ENCODE peak calls at places on chromosomes 7 and 10, in nine cellular contexts. One of them, this sample, is unnamed.
A peak's percentile ranks its signal among the peaks of the same experiment; 100 is the strongest.

GRCh38 chr10:111295788-111296187 is 219.0 kb downstream of the ADRA2A start:
- DNase-seq in activated T-cell treated with anti-CD3 and anti-CD28 coated beads, Interleukin-2, amount 50 U/mL, for 1 hour: no peak
- DNase-seq in RKO: no peak
- DNase-seq in AG08395: peak; percentile 39
- DNase-seq in AG08396: no peak
- DNase-seq in dermis blood vessel endothelial cell: no peak
- DNase-seq in hepatocyte: no peak
- DNase-seq in cardiac fibroblast: peak; percentile 3
- DNase-seq in right lobe of liver: no peak
- DNase-seq in this sample: no peak

GRCh38 chr10:112711366-112711765 is 238.7 kb upstream of the TCF7L2 start:
- DNase-seq in activated T-cell treated with anti-CD3 and anti-CD28 coated beads, Interleukin-2, amount 50 U/mL, for 1 hour: no peak
- DNase-seq in RKO: no peak
- DNase-seq in AG08395: no peak
- DNase-seq in AG08396: peak; percentile 60
- DNase-seq in dermis blood vessel endothelial cell: no peak
- DNase-seq in hepatocyte: no peak
- DNase-seq in cardiac fibroblast: peak; percentile 73
- DNase-seq in right lobe of liver: no peak
- DNase-seq in this sample: no peak

GRCh38 chr7:122674502-122674901 is 24.4 kb downstream of the RNF133 start:
- DNase-seq in activated T-cell treated with anti-CD3 and anti-CD28 coated beads, Interleukin-2, amount 50 U/mL, for 1 hour: no peak
- DNase-seq in RKO: no peak
- DNase-seq in AG08395: peak; percentile 27
- DNase-seq in AG08396: peak; percentile 14
- DNase-seq in dermis blood vessel endothelial cell: peak; percentile 60
- DNase-seq in hepatocyte: no peak
- DNase-seq in cardiac fibroblast: peak; percentile 84
- DNase-seq in right lobe of liver: no peak
- DNase-seq in this sample: no peak

GRCh38 chr7:50632561-50633413 is 67.6 kb upstream of the DDC start:
- DNase-seq in activated T-cell treated with anti-CD3 and anti-CD28 coated beads, Interleukin-2, amount 50 U/mL, for 1 hour: peak; percentile 52
- DNase-seq in RKO: peak; percentile 54
- DNase-seq in AG08395: peak; percentile 58
- DNase-seq in AG08396: peak; percentile 65
- DNase-seq in dermis blood vessel endothelial cell: peak; percentile 75
- DNase-seq in hepatocyte: peak; percentile 49
- DNase-seq in cardiac fibroblast: peak; percentile 72
- DNase-seq in right lobe of liver: peak; percentile 64
- DNase-seq in this sample: peak; percentile 91

GRCh38 chr10:87658383-87658795 is 1.3 kb upstream of the PAPSS2 start:
- DNase-seq in activated T-cell treated with anti-CD3 and anti-CD28 coated beads, Interleukin-2, amount 50 U/mL, for 1 hour: no peak
- DNase-seq in RKO: no peak
- DNase-seq in AG08395: no peak
- DNase-seq in AG08396: no peak
- DNase-seq in dermis blood vessel endothelial cell: peak; percentile 44
- DNase-seq in hepatocyte: no peak
- DNase-seq in cardiac fibroblast: peak; percentile 27
- DNase-seq in right lobe of liver: no peak
- DNase-seq in this sample: no peak

GRCh38 chr7:516606-517456 is 2.8 kb downstream of the PDGFA start:
- DNase-seq in activated T-cell treated with anti-CD3 and anti-CD28 coated beads, Interleukin-2, amount 50 U/mL, for 1 hour: peak; percentile 26
- DNase-seq in RKO: peak; percentile 83
- DNase-seq in AG08395: peak; percentile 70
- DNase-seq in AG08396: peak; percentile 88
- DNase-seq in dermis blood vessel endothelial cell: peak; percentile 76
- DNase-seq in hepatocyte: peak; percentile 87
- DNase-seq in cardiac fibroblast: peak; percentile 86
- DNase-seq in right lobe of liver: no peak
- DNase-seq in this sample: peak; percentile 68

GRCh38 chr7:41956276-41956675 is 253.4 kb upstream of the INHBA start:
- DNase-seq in activated T-cell treated with anti-CD3 and anti-CD28 coated beads, Interleukin-2, amount 50 U/mL, for 1 hour: no peak
- DNase-seq in RKO: no peak
- DNase-seq in AG08395: no peak
- DNase-seq in AG08396: no peak
- DNase-seq in dermis blood vessel endothelial cell: no peak
- DNase-seq in hepatocyte: no peak
- DNase-seq in cardiac fibroblast: peak; percentile 42
- DNase-seq in right lobe of liver: no peak
- DNase-seq in this sample: no peak

GRCh38 chr10:866577-866941 is 64.9 kb downstream of the LARP4B start:
- DNase-seq in activated T-cell treated with anti-CD3 and anti-CD28 coated beads, Interleukin-2, amount 50 U/mL, for 1 hour: no peak
- DNase-seq in RKO: no peak
- DNase-seq in AG08395: no peak
- DNase-seq in AG08396: no peak
- DNase-seq in dermis blood vessel endothelial cell: no peak
- DNase-seq in hepatocyte: no peak
- DNase-seq in cardiac fibroblast: no peak
- DNase-seq in right lobe of liver: no peak
- DNase-seq in this sample: no peak

GRCh38 chr10:17835688-17836087 is 26.5 kb downstream of the MRC1 start:
- DNase-seq in activated T-cell treated with anti-CD3 and anti-CD28 coated beads, Interleukin-2, amount 50 U/mL, for 1 hour: no peak
- DNase-seq in RKO: peak; percentile 78
- DNase-seq in AG08395: peak; percentile 91
- DNase-seq in AG08396: peak; percentile 74
- DNase-seq in dermis blood vessel endothelial cell: peak; percentile 56
- DNase-seq in hepatocyte: peak; percentile 39
- DNase-seq in cardiac fibroblast: peak; percentile 90
- DNase-seq in right lobe of liver: no peak
- DNase-seq in this sample: peak; percentile 78

GRCh38 chr10:79111427-79111826 is 42.7 kb downstream of the ZMIZ1 start:
- DNase-seq in activated T-cell treated with anti-CD3 and anti-CD28 coated beads, Interleukin-2, amount 50 U/mL, for 1 hour: no peak
- DNase-seq in RKO: no peak
- DNase-seq in AG08395: peak; percentile 30
- DNase-seq in AG08396: no peak
- DNase-seq in dermis blood vessel endothelial cell: peak; percentile 39
- DNase-seq in hepatocyte: peak; percentile 52
- DNase-seq in cardiac fibroblast: peak; percentile 62
- DNase-seq in right lobe of liver: no peak
- DNase-seq in this sample: no peak

GRCh38 chr7:18320971-18321567 is 174.5 kb upstream of the HDAC9 start:
- DNase-seq in activated T-cell treated with anti-CD3 and anti-CD28 coated beads, Interleukin-2, amount 50 U/mL, for 1 hour: no peak
- DNase-seq in RKO: peak; percentile 71
- DNase-seq in AG08395: peak; percentile 43
- DNase-seq in AG08396: peak; percentile 14
- DNase-seq in dermis blood vessel endothelial cell: peak; percentile 70
- DNase-seq in hepatocyte: peak; percentile 63
- DNase-seq in cardiac fibroblast: peak; percentile 69
- DNase-seq in right lobe of liver: no peak
- DNase-seq in this sample: no peak

GRCh38 chr7:36794689-36795088 is 70.4 kb upstream of the AOAH start:
- DNase-seq in activated T-cell treated with anti-CD3 and anti-CD28 coated beads, Interleukin-2, amount 50 U/mL, for 1 hour: no peak
- DNase-seq in RKO: no peak
- DNase-seq in AG08395: no peak
- DNase-seq in AG08396: no peak
- DNase-seq in dermis blood vessel endothelial cell: no peak
- DNase-seq in hepatocyte: no peak
- DNase-seq in cardiac fibroblast: no peak
- DNase-seq in right lobe of liver: no peak
- DNase-seq in this sample: no peak

GRCh38 chr10:29370612-29371092 is 81.8 kb downstream of the LYZL1 start:
- DNase-seq in activated T-cell treated with anti-CD3 and anti-CD28 coated beads, Interleukin-2, amount 50 U/mL, for 1 hour: no peak
- DNase-seq in RKO: no peak
- DNase-seq in AG08395: no peak
- DNase-seq in AG08396: no peak
- DNase-seq in dermis blood vessel endothelial cell: no peak
- DNase-seq in hepatocyte: no peak
- DNase-seq in cardiac fibroblast: peak; percentile 49
- DNase-seq in right lobe of liver: no peak
- DNase-seq in this sample: peak; percentile 34

GRCh38 chr10:110399163-110400094 is 94.7 kb upstream of the SMNDC1 start:
- DNase-seq in activated T-cell treated with anti-CD3 and anti-CD28 coated beads, Interleukin-2, amount 50 U/mL, for 1 hour: no peak
- DNase-seq in RKO: peak; percentile 100
- DNase-seq in AG08395: peak; percentile 94
- DNase-seq in AG08396: peak; percentile 81
- DNase-seq in dermis blood vessel endothelial cell: peak; percentile 98
- DNase-seq in hepatocyte: peak; percentile 70
- DNase-seq in cardiac fibroblast: peak; percentile 100
- DNase-seq in right lobe of liver: no peak
- DNase-seq in this sample: no peak

GRCh38 chr7:36304099-36304425 is 85.6 kb upstream of the ANLN start:
- DNase-seq in activated T-cell treated with anti-CD3 and anti-CD28 coated beads, Interleukin-2, amount 50 U/mL, for 1 hour: no peak
- DNase-seq in RKO: no peak
- DNase-seq in AG08395: no peak
- DNase-seq in AG08396: no peak
- DNase-seq in dermis blood vessel endothelial cell: no peak
- DNase-seq in hepatocyte: no peak
- DNase-seq in cardiac fibroblast: no peak
- DNase-seq in right lobe of liver: no peak
- DNase-seq in this sample: no peak

GRCh38 chr7:43314379-43315158 is 202.1 kb downstream of the HECW1 start:
- DNase-seq in activated T-cell treated with anti-CD3 and anti-CD28 coated beads, Interleukin-2, amount 50 U/mL, for 1 hour: no peak
- DNase-seq in RKO: no peak
- DNase-seq in AG08395: no peak
- DNase-seq in AG08396: no peak
- DNase-seq in dermis blood vessel endothelial cell: no peak
- DNase-seq in hepatocyte: no peak
- DNase-seq in cardiac fibroblast: no peak
- DNase-seq in right lobe of liver: no peak
- DNase-seq in this sample: no peak

GRCh38 chr7:45970454-45970853 is 49.4 kb upstream of the IGFBP3 start:
- DNase-seq in activated T-cell treated with anti-CD3 and anti-CD28 coated beads, Interleukin-2, amount 50 U/mL, for 1 hour: no peak
- DNase-seq in RKO: no peak
- DNase-seq in AG08395: no peak
- DNase-seq in AG08396: no peak
- DNase-seq in dermis blood vessel endothelial cell: no peak
- DNase-seq in hepatocyte: no peak
- DNase-seq in cardiac fibroblast: no peak
- DNase-seq in right lobe of liver: no peak
- DNase-seq in this sample: no peak

GRCh38 chr7:44473295-44473694 is 17.2 kb downstream of the NUDCD3 start:
- DNase-seq in activated T-cell treated with anti-CD3 and anti-CD28 coated beads, Interleukin-2, amount 50 U/mL, for 1 hour: no peak
- DNase-seq in RKO: peak; percentile 15
- DNase-seq in AG08395: peak; percentile 14
- DNase-seq in AG08396: no peak
- DNase-seq in dermis blood vessel endothelial cell: peak; percentile 60
- DNase-seq in hepatocyte: peak; percentile 44
- DNase-seq in cardiac fibroblast: peak; percentile 63
- DNase-seq in right lobe of liver: no peak
- DNase-seq in this sample: no peak

GRCh38 chr7:139004321-139005075 is 23.3 kb upstream of the KIAA1549 start:
- DNase-seq in activated T-cell treated with anti-CD3 and anti-CD28 coated beads, Interleukin-2, amount 50 U/mL, for 1 hour: no peak
- DNase-seq in RKO: no peak
- DNase-seq in AG08395: no peak
- DNase-seq in AG08396: no peak
- DNase-seq in dermis blood vessel endothelial cell: no peak
- DNase-seq in hepatocyte: no peak
- DNase-seq in cardiac fibroblast: no peak
- DNase-seq in right lobe of liver: no peak
- DNase-seq in this sample: no peak

This sample was measured in ELF-1.